ENCODE peak calls at places on chromosomes 12 and 14, in seven cellular contexts. D, J, W, Q, V, H and K are unnamed samples.

GRCh38 chr14:65015391-65015790 is 28.7 kb downstream of the FNTB start:
- DNase-seq in D (no peak), J (no peak), W (no peak), Q (no peak), V (no peak), H (no peak), K (no peak)

GRCh38 chr12:114975283-114975973 is 291.5 kb upstream of the TBX3 start:
- DNase-seq in D (no peak), J (no peak), W (no peak), Q (no peak), V (no peak), H (no peak), K (no peak)

GRCh38 chr14:74179775-74180354 is 59.4 kb upstream of the VSX2 start:
- DNase-seq in D (no peak), J (no peak), W (no peak), Q (no peak), V (no peak), H (no peak), K (no peak)

GRCh38 chr14:78519863-78520262 is 349.7 kb downstream of the NRXN3 start:
- DNase-seq in D (no peak), J (no peak), W (no peak), Q (no peak), V (peak; percentile 20), H (no peak), K (peak; percentile 26)

GRCh38 chr12:113422929-113423669 is 919 bp downstream of the SDSL start:
- DNase-seq in D (no peak), J (no peak), W (no peak), Q (no peak), V (no peak), H (no peak), K (no peak)

GRCh38 chr12:113154351-113154973 is 4.9 kb downstream of the CFAP73 start:
- DNase-seq in D (no peak), J (no peak), W (no peak), Q (no peak), V (no peak), H (no peak), K (peak; percentile 61)

GRCh38 chr12:70576341-70577282 is 60.6 kb downstream of the PTPRB start:
- DNase-seq in D (no peak), J (peak; percentile 93), W (no peak), Q (no peak), V (peak; percentile 39), H (no peak), K (peak; percentile 34)

GRCh38 chr12:56348776-56349175 is 10.1 kb downstream of the IL23A start:
- DNase-seq in D (no peak), J (no peak), W (no peak), Q (no peak), V (no peak), H (no peak), K (no peak)

GRCh38 chr14:71290960-71291466 is 383.8 kb downstream of the PCNX1 start:
- DNase-seq in D (no peak), J (peak; percentile 78), W (no peak), Q (peak; percentile 65), V (no peak), H (no peak), K (peak; percentile 48)

GRCh38 chr14:55339770-55340169 is 68.5 kb downstream of the FBXO34 start:
- DNase-seq in D (no peak), J (no peak), W (no peak), Q (no peak), V (no peak), H (no peak), K (peak; percentile 43)

GRCh38 chr14:45426685-45427282 is 173.8 kb upstream of the MIS18BP1 start:
- DNase-seq in D (no peak), J (peak; percentile 37), W (no peak), Q (no peak), V (peak; percentile 34), H (no peak), K (peak; percentile 29)

GRCh38 chr12:45292486-45293195 is 76.7 kb downstream of the ANO6 start:
- DNase-seq in D (no peak), J (no peak), W (peak; percentile 58), Q (no peak), V (no peak), H (no peak), K (no peak)

GRCh38 chr12:71125515-71125914 is 32.3 kb downstream of the TSPAN8 start:
- DNase-seq in D (no peak), J (no peak), W (no peak), Q (no peak), V (no peak), H (no peak), K (no peak)

GRCh38 chr14:60721331-60722162 is 2.6 kb downstream of the SIX4 start:
- DNase-seq in D (peak; percentile 44), J (peak; percentile 47), W (peak; percentile 87), Q (peak; percentile 84), V (peak; percentile 7), H (peak; percentile 50), K (peak; percentile 59)

GRCh38 chr14:44170554-44170953 is 336.5 kb downstream of the FSCB start:
- DNase-seq in D (no peak), J (no peak), W (no peak), Q (no peak), V (no peak), H (no peak), K (no peak)

GRCh38 chr14:70907996-70908917 is 998 bp downstream of the PCNX1 start:
- DNase-seq in D (peak; percentile 42), J (peak; percentile 65), W (peak; percentile 70), Q (peak; percentile 74), V (peak; percentile 13), H (peak; percentile 80), K (peak; percentile 51)

GRCh38 chr12:113747048-113747447 is 219.1 kb downstream of the RBM19 start:
- DNase-seq in D (no peak), J (no peak), W (no peak), Q (no peak), V (peak; percentile 82), H (no peak), K (no peak)

GRCh38 chr14:65210118-65210826 is 108.0 kb upstream of the MAX start:
- DNase-seq in D (no peak), J (no peak), W (no peak), Q (no peak), V (no peak), H (no peak), K (no peak)

GRCh38 chr12:126337556-126337955 is 1272.3 kb downstream of the AACS start:
- DNase-seq in D (no peak), J (peak; percentile 44), W (no peak), Q (no peak), V (no peak), H (no peak), K (no peak)

DNA sequence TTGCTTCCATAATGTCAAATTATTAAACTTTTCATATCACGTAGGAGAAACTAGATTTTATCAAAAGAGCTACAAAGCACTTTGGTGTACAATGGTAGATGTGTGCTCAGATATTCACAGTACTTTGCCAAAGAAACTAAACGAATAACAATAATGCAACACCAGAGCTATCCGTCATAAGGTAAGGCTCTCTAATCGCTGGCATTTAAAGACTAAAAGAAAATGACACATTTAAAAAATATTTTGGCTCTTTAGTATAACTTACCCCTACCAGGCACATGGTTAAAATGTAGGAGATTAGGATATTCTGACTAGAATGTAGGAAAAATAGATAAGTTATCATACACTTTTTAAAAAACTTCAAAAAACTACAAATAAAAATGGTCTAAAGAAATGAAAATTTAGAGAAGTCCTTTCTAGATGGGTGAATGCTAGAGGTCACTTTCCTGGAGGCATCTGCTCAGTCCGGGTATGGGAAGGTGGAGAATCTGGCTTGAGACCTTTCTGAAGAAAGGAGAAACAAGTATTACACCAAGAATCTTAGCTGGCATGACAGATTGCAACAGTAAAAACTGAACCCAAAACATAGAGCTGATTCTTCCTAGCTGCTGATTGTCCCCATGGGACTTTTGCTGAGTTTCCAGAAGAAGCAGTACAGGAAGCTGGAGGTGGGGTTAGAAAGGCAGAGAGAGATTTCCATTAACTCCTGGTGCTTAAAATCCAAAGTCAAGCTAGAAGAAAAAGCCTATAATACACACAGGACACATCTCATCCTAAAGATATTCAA is 67.9 kb downstream of the FAR2 start:
- DNase-seq in D (no peak), J (no peak), W (no peak), Q (no peak), V (no peak), H (no peak), K (no peak)
- TF ChIP-seq CTCF in D (no peak), J (no peak), W (no peak), Q (no peak), V (no peak), H (no peak), K (no peak)

GRCh38 chr12:132343294-132343972 is 14.0 kb upstream of the GALNT9 start:
- DNase-seq in D (no peak), J (no peak), W (no peak), Q (no peak), V (no peak), H (no peak), K (no peak)

GRCh38 chr12:132344181-132344580 is 14.8 kb upstream of the GALNT9 start:
- DNase-seq in D (no peak), J (no peak), W (no peak), Q (no peak), V (no peak), H (no peak), K (no peak)

GRCh38 chr12:132341318-132342050 is 12.1 kb upstream of the GALNT9 start:
- DNase-seq in D (no peak), J (no peak), W (no peak), Q (no peak), V (no peak), H (no peak), K (no peak)

GRCh38 chr12:132342828-132343227 is 13.4 kb upstream of the GALNT9 start:
- DNase-seq in D (no peak), J (no peak), W (no peak), Q (no peak), V (no peak), H (no peak), K (no peak)

DNA sequence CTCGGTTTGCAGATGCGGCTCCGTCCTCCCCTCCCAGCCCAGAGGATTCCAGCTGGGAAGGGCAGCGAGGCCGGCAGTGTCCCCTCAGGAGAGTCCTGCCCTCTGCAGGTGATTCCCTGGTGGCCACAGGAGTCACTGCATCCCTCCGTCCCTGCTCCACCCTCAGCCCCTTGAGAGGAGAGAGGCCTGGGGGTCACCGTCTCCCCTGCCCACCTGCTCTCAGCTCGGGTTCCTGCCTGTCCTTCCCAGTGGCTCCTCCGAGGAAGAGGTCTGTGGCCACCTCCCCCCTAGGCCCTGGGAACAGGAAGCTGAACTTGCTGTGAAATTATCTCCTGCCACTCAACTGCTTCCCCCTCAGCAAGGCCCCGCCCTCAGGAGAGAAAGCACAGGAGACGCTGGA is 12.9 kb upstream of the GALNT9 start:
- DNase-seq in D (no peak), J (no peak), W (no peak), Q (no peak), V (no peak), H (no peak), K (no peak)
- TF ChIP-seq CTCF in D (no peak), J (peak; percentile 57), W (no peak), Q (peak; percentile 9), V (peak; percentile 43), H (no peak), K (no peak)

GRCh38 chr14:106657460-106657859 is 1131.1 kb downstream of the TMEM121 start:
- DNase-seq in D (no peak), J (no peak), W (no peak), Q (no peak), V (no peak), H (no peak), K (peak; percentile 22)
- TF ChIP-seq CTCF in D (no peak), J (no peak), W (no peak), Q (peak; percentile 21), V (no peak), H (no peak), K (peak; percentile 75)

DNA sequence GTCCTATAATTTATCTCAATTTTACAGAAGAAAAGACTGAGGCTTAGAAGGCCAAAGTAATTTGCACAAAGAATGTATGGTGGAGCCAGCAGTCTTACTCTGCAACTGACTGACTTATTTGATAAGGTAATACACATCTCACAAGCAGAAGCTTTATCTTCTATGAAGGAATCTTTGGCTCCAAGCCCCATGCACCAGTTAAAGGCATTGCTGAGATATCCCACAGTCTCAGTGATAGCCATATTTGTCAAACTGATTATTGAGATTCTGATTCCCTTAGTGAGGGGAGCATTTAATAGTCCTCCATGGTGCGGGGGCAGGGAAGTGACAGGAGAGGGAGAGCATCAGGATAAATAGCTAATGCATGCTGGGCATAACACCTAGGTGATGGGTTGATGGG is 60.4 kb upstream of the GRIP1 start:
- DNase-seq in D (no peak), J (no peak), W (no peak), Q (no peak), V (no peak), H (no peak), K (no peak)
- TF ChIP-seq CTCF in D (no peak), J (no peak), W (no peak), Q (no peak), V (no peak), H (no peak), K (no peak)